ENCODE peak calls at places on chromosomes 6 and 20, in four cellular contexts. V is hippocampal formation, H is posterior vena cava, Z is NCI-H748 treated with DMSO at 0.1 percent for 48 hours. R is an unnamed sample.

GRCh38 chr20:56820984-56821383 is 191.9 kb downstream of the TFAP2C start:
- DNase-seq in V (no peak), H (peak; percentile 54), Z (no peak), R (no peak)

GRCh38 chr6:89494131-89494793 is 61.3 kb downstream of the ANKRD6 start:
- DNase-seq in V (no peak), H (no peak), Z (no peak), R (no peak)

GRCh38 chr6:104118274-104118673 is 741.4 kb downstream of the HACE1 start:
- DNase-seq in V (no peak), H (no peak), Z (no peak), R (no peak)

GRCh38 chr6:167918507-167919278 is 78.8 kb upstream of the KIF25 start:
- DNase-seq in V (no peak), H (no peak), Z (no peak), R (no peak)

GRCh38 chr6:141326426-141326825 is 806.3 kb upstream of the GJE1 start:
- DNase-seq in V (no peak), H (no peak), Z (no peak), R (no peak)

GRCh38 chr6:40816601-40817000 is 222.4 kb downstream of the UNC5CL start:
- DNase-seq in V (no peak), H (no peak), Z (no peak), R (no peak)

GRCh38 chr6:33925869-33926268 is 122.1 kb upstream of the MLN start:
- DNase-seq in V (no peak), H (peak; percentile 77), Z (peak; percentile 4), R (no peak)

GRCh38 chr6:43953794-43954310 is 173.4 kb downstream of the MRPL14 start:
- DNase-seq in V (no peak), H (no peak), Z (no peak), R (peak; percentile 82)

GRCh38 chr20:57390604-57391438 is at the start of gene RBM38:
- DNase-seq in V (peak; percentile 77), H (peak; percentile 90), Z (no peak), R (no peak)

R was measured in mesenteric fat pad.